ENCODE peak calls at places on chromosome 9, in four cellular contexts. One of them, this sample, is unnamed.

GRCh38 chr9:130893250-130894101 is 3.1 kb downstream of the QRFP start:
- DNase-seq in activated T-cell treated with anti-CD3 and anti-CD28 coated beads, Interleukin-2, amount 50 U/mL, for 72 hours: no peak
- DNase-seq in epithelial cell of esophagus: peak
- DNase-seq in cardiac fibroblast: no peak
- DNase-seq in this sample: peak

GRCh38 chr9:76378367-76379073 is 15.7 kb downstream of the RFK start:
- DNase-seq in cardiac fibroblast: peak
- DNase-seq in activated T-cell treated with anti-CD3 and anti-CD28 coated beads, Interleukin-2, amount 50 U/mL, for 72 hours: no peak
- DNase-seq in epithelial cell of esophagus: peak
- DNase-seq in this sample: no peak

GRCh38 chr9:129208191-129209091 is 30.4 kb upstream of the IER5L start:
- DNase-seq in cardiac fibroblast: no peak
- DNase-seq in epithelial cell of esophagus: peak
- DNase-seq in activated T-cell treated with anti-CD3 and anti-CD28 coated beads, Interleukin-2, amount 50 U/mL, for 72 hours: peak
- DNase-seq in this sample: no peak

GRCh38 chr9:118529210-118529609 is 825.0 kb downstream of the TLR4 start:
- DNase-seq in epithelial cell of esophagus: peak
- DNase-seq in cardiac fibroblast: peak
- DNase-seq in activated T-cell treated with anti-CD3 and anti-CD28 coated beads, Interleukin-2, amount 50 U/mL, for 72 hours: no peak
- DNase-seq in this sample: peak

GRCh38 chr9:110092792-110093191 is 115.2 kb downstream of the C9orf152 start:
- DNase-seq in cardiac fibroblast: no peak
- DNase-seq in epithelial cell of esophagus: no peak
- DNase-seq in activated T-cell treated with anti-CD3 and anti-CD28 coated beads, Interleukin-2, amount 50 U/mL, for 72 hours: no peak
- DNase-seq in this sample: no peak

GRCh38 chr9:120563044-120563443 is 16.9 kb downstream of the CDK5RAP2 start:
- DNase-seq in activated T-cell treated with anti-CD3 and anti-CD28 coated beads, Interleukin-2, amount 50 U/mL, for 72 hours: no peak
- DNase-seq in cardiac fibroblast: no peak
- DNase-seq in epithelial cell of esophagus: peak
- DNase-seq in this sample: no peak

GRCh38 chr9:116452634-116453033 is 234.5 kb upstream of the TRIM32 start:
- DNase-seq in epithelial cell of esophagus: no peak
- DNase-seq in cardiac fibroblast: no peak
- DNase-seq in activated T-cell treated with anti-CD3 and anti-CD28 coated beads, Interleukin-2, amount 50 U/mL, for 72 hours: no peak
- DNase-seq in this sample: no peak

GRCh38 chr9:131562032-131562959 is 17.0 kb downstream of the PRRT1B start:
- DNase-seq in epithelial cell of esophagus: peak
- DNase-seq in cardiac fibroblast: peak
- DNase-seq in activated T-cell treated with anti-CD3 and anti-CD28 coated beads, Interleukin-2, amount 50 U/mL, for 72 hours: no peak
- DNase-seq in this sample: peak

GRCh38 chr9:17578911-17579793 is at the start of gene SH3GL2:
- DNase-seq in cardiac fibroblast: peak
- DNase-seq in activated T-cell treated with anti-CD3 and anti-CD28 coated beads, Interleukin-2, amount 50 U/mL, for 72 hours: peak
- DNase-seq in epithelial cell of esophagus: peak
- DNase-seq in this sample: peak

GRCh38 chr9:22446950-22447606 is 454 bp downstream of the DMRTA1 start:
- DNase-seq in cardiac fibroblast: peak
- DNase-seq in epithelial cell of esophagus: peak
- DNase-seq in activated T-cell treated with anti-CD3 and anti-CD28 coated beads, Interleukin-2, amount 50 U/mL, for 72 hours: peak
- DNase-seq in this sample: peak

GRCh38 chr9:83133316-83133715 is 70.4 kb upstream of the RASEF start:
- DNase-seq in activated T-cell treated with anti-CD3 and anti-CD28 coated beads, Interleukin-2, amount 50 U/mL, for 72 hours: no peak
- DNase-seq in cardiac fibroblast: no peak
- DNase-seq in epithelial cell of esophagus: peak
- DNase-seq in this sample: no peak

This sample was measured in ELR.